ENCODE peak calls at places on chromosomes 4 and X, in seven cellular contexts. R is glutamatergic neuron, N is MCF 10A, P is dorsolateral prefrontal cortex, I is astrocyte of the spinal cord, T is tibial nerve, X is HCT116. C is an unnamed sample.

GRCh38 chr4:40843696-40844095 is 93.9 kb downstream of the NSUN7 start:
- DNase-seq in R (no peak), N (no peak), P (no peak), I (no peak), T (no peak), X (no peak), C (no peak)

GRCh38 chr4:42865572-42866189 is 26.8 kb upstream of the GRXCR1 start:
- DNase-seq in R (peak), N (peak), P (peak), I (peak), T (peak), X (peak), C (no peak)

GRCh38 chr4:118751634-118752293 is 66.6 kb downstream of the METTL14 start:
- DNase-seq in R (no peak), N (no peak), P (no peak), I (peak), T (no peak), X (no peak), C (no peak)

GRCh38 chr4:106738121-106738520 is 298.0 kb downstream of the DKK2 start:
- DNase-seq in R (no peak), N (no peak), P (no peak), I (no peak), T (no peak), X (no peak), C (no peak)

GRCh38 chr4:161540265-161540664 is 623.5 kb downstream of the FSTL5 start:
- DNase-seq in R (no peak), N (no peak), P (no peak), I (no peak), T (no peak), X (no peak), C (no peak)

GRCh38 chr4:41882622-41883347 is 52.4 kb upstream of the TMEM33 start:
- DNase-seq in R (peak), N (peak), P (peak), I (peak), T (no peak), X (no peak), C (no peak)

GRCh38 chr4:47525154-47525819 is 40.2 kb downstream of the ATP10D start:
- DNase-seq in R (no peak), N (peak), P (no peak), I (peak), T (no peak), X (peak), C (no peak)

GRCh38 chr4:42654606-42655005 is 2.3 kb downstream of the ATP8A1 start:
- DNase-seq in R (no peak), N (peak), P (no peak), I (peak), T (no peak), X (peak), C (no peak)

GRCh38 chrX:136318895-136319597 is 18.3 kb downstream of the ADGRG4 start:
- DNase-seq in R (peak), N (no peak), P (no peak), I (no peak), T (no peak), X (no peak), C (no peak)

GRCh38 chr4:102525099-102525498 is 23.9 kb downstream of the NFKB1 start:
- DNase-seq in R (no peak), N (peak), P (no peak), I (no peak), T (no peak), X (no peak), C (no peak)

GRCh38 chr4:139085141-139085540 is 69.6 kb downstream of the NOCT start:
- DNase-seq in R (no peak), N (peak), P (no peak), I (peak), T (no peak), X (no peak), C (no peak)
- TF ChIP-seq CTCF in R (peak), N (peak), P (no peak), I (peak), T (no peak), X (peak), C (no peak)

DNA sequence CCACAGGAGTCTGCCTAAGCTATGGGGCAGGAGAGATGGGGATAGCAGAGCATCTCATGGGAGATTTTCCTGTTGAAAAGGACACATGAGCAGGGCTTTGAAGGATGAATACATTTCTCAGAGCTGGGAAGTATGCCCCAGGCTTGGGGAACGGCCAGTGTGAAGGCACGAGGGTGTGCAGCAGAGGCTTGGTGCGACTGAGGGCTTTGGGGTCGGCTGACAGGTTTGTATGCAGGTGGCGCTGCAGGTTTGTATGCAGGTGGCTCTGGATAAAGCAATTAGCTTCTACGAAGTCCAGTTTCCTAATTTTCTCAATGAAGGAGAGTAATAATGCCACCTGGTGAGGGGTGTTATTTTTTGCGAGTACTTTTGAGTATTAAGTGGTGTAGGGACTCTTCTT is 6.8 kb upstream of the KIAA0232 start:
- DNase-seq in R (no peak), N (no peak), P (no peak), I (no peak), T (no peak), X (no peak), C (no peak)
- TF ChIP-seq CTCF in R (no peak), N (no peak), P (no peak), I (no peak), T (no peak), X (no peak), C (no peak)

DNA sequence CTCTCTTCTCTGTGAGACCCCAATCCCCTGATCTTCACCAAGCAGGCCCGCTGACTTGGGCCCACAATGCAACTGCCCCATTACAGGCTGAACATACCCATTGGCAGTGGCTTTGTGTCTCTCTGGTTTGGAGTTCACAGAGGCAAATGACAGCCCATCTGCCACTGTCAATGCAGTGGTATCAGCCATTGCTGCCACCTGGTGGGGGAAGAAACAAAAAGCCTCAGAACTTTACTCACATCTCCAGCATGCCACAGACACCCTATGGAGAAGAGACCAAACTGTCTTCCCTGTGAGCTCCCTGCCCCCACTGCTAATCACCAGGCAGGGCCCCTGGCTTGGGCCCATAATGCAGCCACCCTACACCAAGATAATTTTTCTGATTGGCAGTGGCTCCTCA is 729.3 kb upstream of the ACTRT1 start:
- DNase-seq in R (peak), N (peak), P (no peak), I (no peak), T (no peak), X (no peak), C (no peak)
- TF ChIP-seq CTCF in R (peak), N (peak), P (no peak), I (peak), T (no peak), X (no peak), C (peak)

DNA sequence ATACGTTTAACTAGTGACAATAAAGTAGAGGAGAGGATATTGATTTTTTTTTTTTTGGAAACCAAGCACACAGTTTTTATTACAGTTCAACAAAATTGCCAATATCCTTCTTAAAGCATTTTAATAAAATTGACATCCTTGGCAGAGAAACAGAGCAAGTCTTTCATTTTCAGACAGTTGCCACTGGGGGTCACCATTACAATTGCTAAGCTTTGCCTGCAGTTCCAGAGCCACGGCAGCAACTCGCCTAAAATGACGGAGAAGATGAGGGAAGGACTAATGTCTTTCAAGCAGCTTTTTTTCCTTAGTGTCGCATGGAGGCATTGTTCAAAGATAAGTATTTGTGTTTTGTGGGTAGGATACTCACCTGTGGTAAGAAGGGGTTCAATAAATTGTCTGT is 507.8 kb upstream of the ARX start:
- DNase-seq in R (peak), N (peak), P (no peak), I (peak), T (no peak), X (peak), C (no peak)
- TF ChIP-seq CTCF in R (no peak), N (peak), P (peak), I (peak), T (no peak), X (peak), C (peak)

DNA sequence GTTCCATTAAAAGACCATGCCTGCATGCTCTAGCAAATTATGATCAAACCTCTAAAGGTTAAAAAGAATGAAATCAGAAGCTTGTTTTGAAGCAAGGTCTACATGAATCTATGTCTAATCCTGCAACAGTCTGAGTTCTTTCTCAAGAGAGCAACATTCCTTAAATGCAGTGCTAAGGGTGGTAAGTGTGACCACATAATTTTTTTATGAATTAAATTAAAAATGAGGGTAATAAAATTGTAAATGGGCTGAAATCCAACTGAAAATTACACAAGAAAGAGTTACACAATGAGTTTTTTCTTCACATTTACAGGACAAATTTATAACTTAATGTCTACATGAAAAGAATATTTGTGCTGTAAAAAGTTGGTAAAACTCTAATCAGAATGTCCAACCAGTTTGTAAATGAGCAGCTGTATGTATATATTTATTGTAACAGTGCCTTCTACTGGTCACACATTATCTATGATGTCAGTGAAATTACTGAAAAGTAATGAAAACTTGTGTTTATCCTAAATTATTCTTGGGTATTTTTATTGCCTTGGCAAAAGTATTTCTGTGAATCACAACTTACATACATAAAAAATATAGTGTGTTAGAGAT is 336.3 kb upstream of the PITX2 start:
- DNase-seq in R (no peak), N (peak), P (no peak), I (peak), T (no peak), X (no peak), C (no peak)
- TF ChIP-seq CTCF in R (no peak), N (peak), P (no peak), I (peak), T (no peak), X (peak), C (peak)

DNA sequence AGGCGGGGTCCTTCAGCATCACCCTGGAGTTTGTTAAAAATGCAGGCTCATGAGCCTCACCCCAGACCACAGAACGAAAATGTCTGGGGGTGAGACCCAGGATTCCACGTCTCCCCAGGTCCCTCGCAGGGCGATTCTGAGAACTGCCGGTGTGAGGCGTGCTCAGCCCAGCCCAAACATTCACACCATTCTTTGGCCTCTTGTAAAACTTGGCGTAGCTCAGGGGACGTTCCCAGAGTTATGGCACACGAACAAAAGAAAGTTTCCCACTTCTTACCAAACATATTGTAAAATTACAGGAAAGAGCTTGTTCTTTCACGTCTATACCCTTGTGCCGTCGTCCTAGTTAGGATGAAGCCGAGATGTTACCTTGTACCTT is 12.9 kb downstream of the CD99 start:
- DNase-seq in R (no peak), N (peak), P (no peak), I (peak), T (no peak), X (no peak), C (no peak)
- TF ChIP-seq CTCF in R (no peak), N (no peak), P (no peak), I (peak), T (no peak), X (no peak), C (no peak)

DNA sequence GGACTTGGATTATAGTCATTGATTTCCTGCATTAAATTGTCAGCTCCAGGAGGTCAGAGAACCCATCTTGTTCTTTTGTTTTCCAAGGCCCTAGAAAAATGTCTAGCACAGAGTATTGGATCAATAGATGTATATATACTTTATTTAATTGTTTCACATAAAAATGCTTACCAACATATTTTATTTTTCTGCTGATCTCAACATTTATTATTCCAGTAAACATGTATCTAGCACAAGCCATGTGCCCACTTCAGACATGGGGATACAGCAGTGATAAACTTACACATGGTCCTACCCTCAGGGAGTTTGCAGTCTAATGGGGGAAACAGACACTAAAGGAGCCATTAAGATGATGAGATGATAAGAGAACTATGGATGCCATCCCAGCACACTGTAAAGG is 49.1 kb upstream of the TBC1D9 start:
- DNase-seq in R (no peak), N (no peak), P (no peak), I (no peak), T (no peak), X (no peak), C (no peak)
- TF ChIP-seq CTCF in R (no peak), N (no peak), P (no peak), I (no peak), T (no peak), X (no peak), C (no peak)

GRCh38 chrX:109475174-109475891 is 6.6 kb downstream of the GUCY2F start:
- DNase-seq in R (peak), N (peak), P (peak), I (peak), T (no peak), X (peak), C (peak)
- TF ChIP-seq CTCF in R (peak), N (peak), P (peak), I (peak), T (peak), X (peak), C (peak)